ENCODE peak calls at places on chromosomes 13 and 19, in nine cellular contexts. U is K562, T is thyroid gland, L is ascending aorta, N is body of pancreas, P is uterus, B is iPS DF 6.9, G is IMR-90, O is fibroblast of pulmonary artery. D is an unnamed sample.
A peak's percentile ranks its signal among the peaks of the same experiment; 100 is the strongest.

GRCh38 chr19:48135411-48135810 is 24.8 kb upstream of the PLA2G4C start:
- DNase-seq in O (no peak), L (no peak), G (no peak), U (peak; percentile 27), T (no peak), N (no peak), B (no peak), P (no peak), D (peak; percentile 85)

GRCh38 chr13:29284726-29285125 is 310.8 kb downstream of the SLC7A1 start:
- DNase-seq in N (no peak), B (no peak), L (no peak), T (no peak), G (no peak), P (no peak), O (no peak), U (no peak), D (no peak)

GRCh38 chr19:45575216-45575615 is 9.4 kb downstream of the OPA3 start:
- DNase-seq in B (no peak), G (no peak), U (no peak), T (no peak), P (no peak), O (no peak), L (no peak), N (no peak), D (no peak)

GRCh38 chr19:993361-993830 is 6.8 kb upstream of the GRIN3B start:
- DNase-seq in O (no peak), B (no peak), P (no peak), G (no peak), U (no peak), L (no peak), T (no peak), N (no peak), D (no peak)

GRCh38 chr19:10712041-10712440 is 5.8 kb upstream of the DNM2 start:
- DNase-seq in B (no peak), N (no peak), U (no peak), P (no peak), T (no peak), G (no peak), L (no peak), O (no peak), D (no peak)

GRCh38 chr13:90365130-90365529 is 982.4 kb upstream of the MIR17HG start:
- DNase-seq in T (no peak), P (no peak), B (no peak), N (no peak), L (no peak), O (peak; percentile 49), G (no peak), U (no peak), D (no peak)

GRCh38 chr13:45879666-45880065 is 28.1 kb upstream of the SIAH3 start:
- DNase-seq in G (no peak), L (no peak), P (peak; percentile 43), N (peak; percentile 18), U (peak; percentile 7), B (no peak), T (peak; percentile 69), O (no peak), D (no peak)

GRCh38 chr19:12868540-12869112 is 12.6 kb downstream of the DNASE2 start:
- DNase-seq in G (no peak), N (no peak), P (no peak), U (peak; percentile 81), T (no peak), B (no peak), O (no peak), L (no peak), D (no peak)

GRCh38 chr19:16096281-16096855 is 15.3 kb upstream of the RAB8A start:
- DNase-seq in G (no peak), B (no peak), N (no peak), L (no peak), O (no peak), T (no peak), P (no peak), U (no peak), D (no peak)

GRCh38 chr13:66627512-66627911 is 602.6 kb downstream of the PCDH9 start:
- DNase-seq in O (no peak), U (no peak), B (no peak), G (no peak), L (no peak), T (no peak), P (no peak), N (no peak), D (no peak)

DNA sequence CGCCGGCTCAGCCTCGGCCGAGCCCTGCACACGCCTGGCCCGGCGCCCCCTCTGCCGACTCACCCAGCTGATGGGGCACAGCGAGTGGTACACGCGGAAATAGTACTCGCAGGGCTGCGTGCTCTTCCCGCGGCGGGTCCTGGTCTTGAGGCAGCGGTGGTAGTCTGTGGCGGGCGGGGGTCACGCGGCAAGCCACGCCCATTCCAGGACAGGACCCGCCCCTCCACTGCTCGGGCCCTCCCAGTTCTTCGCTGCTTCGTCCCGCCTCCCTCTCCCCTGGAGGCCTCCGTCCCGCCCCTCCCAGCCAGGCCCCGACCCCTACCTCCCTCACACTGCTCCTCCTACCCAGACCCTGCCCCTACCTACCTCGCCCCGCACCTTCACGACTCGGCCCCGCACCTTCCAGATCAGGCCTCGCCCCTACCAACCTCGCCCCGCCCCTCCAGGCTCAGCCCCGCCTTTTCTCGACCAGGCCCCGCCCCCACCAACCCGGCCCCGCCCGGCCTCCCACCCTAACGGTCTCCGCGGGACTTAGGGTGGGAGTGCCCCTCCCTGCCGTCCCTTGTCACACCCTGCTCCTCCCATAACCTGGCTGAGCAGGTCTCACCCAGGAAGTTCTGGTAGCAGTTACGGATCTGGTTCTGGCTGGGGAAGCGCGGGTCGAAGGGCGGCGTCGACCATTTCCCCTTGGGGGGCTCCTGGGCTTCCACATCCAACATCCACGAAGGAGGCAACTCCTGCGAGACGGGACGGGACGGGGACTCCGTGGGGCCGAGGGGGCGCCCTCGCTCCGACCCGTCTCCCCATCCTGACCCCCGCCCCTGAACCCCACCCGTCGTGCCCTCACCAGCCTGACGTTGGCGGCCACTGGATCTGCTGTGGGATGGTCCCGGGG is 469 bp downstream of the COX6B2 start:
- DNase-seq in N (peak; percentile 68), G (peak; percentile 43), O (peak; percentile 41), B (no peak), T (peak; percentile 29), P (peak; percentile 65), U (peak; percentile 97), L (peak; percentile 78), D (peak; percentile 82)
- H3K4me3 ChIP-seq in N (no peak overlapping the region), G (peak overlapping the region; percentile 65), O (peak overlapping the region; percentile 51), B (peak overlapping the region; percentile 55), T (no peak overlapping the region), P (peak overlapping the region; percentile 29), U (peak overlapping the region; percentile 64), L (peak overlapping the region; percentile 59), D (peak overlapping the region; percentile 39)

GRCh38 chr19:35449347-35450043 is 1.4 kb downstream of the FFAR2 start:
- DNase-seq in U (no peak), B (no peak), G (no peak), P (no peak), L (no peak), O (no peak), N (no peak), T (no peak), D (peak; percentile 86)

GRCh38 chr19:35444735-35445134 is 3.3 kb upstream of the FFAR2 start:
- DNase-seq in G (no peak), O (no peak), U (no peak), B (no peak), N (no peak), P (no peak), T (no peak), L (no peak), D (no peak)

GRCh38 chr19:35446194-35446593 is 1.9 kb upstream of the FFAR2 start:
- DNase-seq in U (no peak), L (no peak), N (no peak), O (peak; percentile 46), G (no peak), P (no peak), B (no peak), T (no peak), D (no peak)

GRCh38 chr19:35451278-35452096 is 3.4 kb downstream of the FFAR2 start:
- DNase-seq in T (no peak), P (no peak), N (no peak), U (no peak), L (no peak), B (no peak), G (no peak), O (no peak), D (no peak)

GRCh38 chr19:35447870-35448492 is at the start of gene FFAR2:
- DNase-seq in G (no peak), T (no peak), U (no peak), L (no peak), P (no peak), N (no peak), O (no peak), B (no peak), D (no peak)
- H3K4me3 ChIP-seq in G (no peak within 1 kb of the TSS), T (no peak within 1 kb of the TSS), U (no peak within 1 kb of the TSS), L (no peak within 1 kb of the TSS), P (no peak within 1 kb of the TSS), N (no peak within 1 kb of the TSS), O (no peak within 1 kb of the TSS), B (no peak within 1 kb of the TSS), D (peak within 1 kb of the TSS; percentile 32)

GRCh38 chr19:17999685-18000479 is 8.1 kb upstream of the ARRDC2 start:
- DNase-seq in G (no peak), N (no peak), U (peak; percentile 88), O (no peak), L (no peak), P (no peak), B (no peak), T (no peak), D (no peak)

GRCh38 chr19:18000981-18001836 is 6.8 kb upstream of the ARRDC2 start:
- DNase-seq in N (peak; percentile 90), L (peak; percentile 99), O (peak; percentile 81), T (peak; percentile 93), U (peak; percentile 83), B (no peak), G (peak; percentile 73), P (peak; percentile 78), D (peak; percentile 68)

GRCh38 chr19:18001837-18002345 is 6.1 kb upstream of the ARRDC2 start:
- DNase-seq in L (no peak), G (no peak), O (no peak), P (peak; percentile 27), T (no peak), N (no peak), U (no peak), B (no peak), D (no peak)

GRCh38 chr19:18000480-18000980 is 7.4 kb upstream of the ARRDC2 start:
- DNase-seq in P (no peak), G (no peak), U (no peak), O (no peak), L (no peak), B (no peak), N (no peak), T (no peak), D (no peak)

DNA sequence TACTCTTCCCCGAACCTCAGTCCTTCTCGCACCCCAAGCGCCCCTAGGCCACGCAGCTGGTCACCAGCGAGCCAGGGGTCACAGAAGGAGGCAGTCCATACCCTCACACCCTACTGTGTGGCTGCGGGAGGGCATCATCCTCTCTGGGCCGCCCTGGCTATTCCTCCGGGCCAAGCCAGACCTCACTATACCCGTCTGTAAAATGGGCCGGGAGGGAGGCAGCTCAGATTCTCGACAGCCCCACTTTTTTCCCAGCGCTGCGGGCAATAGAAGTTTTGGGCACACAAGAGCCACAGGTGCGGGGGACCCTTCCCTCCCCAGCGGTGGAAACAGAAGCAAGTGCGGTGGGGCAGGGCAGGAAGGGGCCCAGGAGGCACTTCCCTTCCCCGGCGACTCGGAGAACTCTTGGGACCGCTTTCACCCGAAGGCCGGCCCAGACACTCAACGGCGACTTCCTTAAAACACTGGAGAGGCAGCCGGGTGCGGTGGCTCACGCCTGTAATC is 5.6 kb upstream of the ARRDC2 start:
- DNase-seq in N (peak; percentile 62), B (no peak), U (no peak), T (no peak), L (peak; percentile 72), G (no peak), P (no peak), O (no peak), D (no peak)
- H3K4me3 ChIP-seq in N (no peak overlapping the region), B (no peak overlapping the region), U (peak overlapping the region; percentile 87), T (no peak overlapping the region), L (peak overlapping the region; percentile 72), G (no peak overlapping the region), P (peak overlapping the region; percentile 60), O (peak overlapping the region; percentile 70), D (no peak overlapping the region)

GRCh38 chr13:108494991-108495661 is 134.3 kb upstream of the MYO16 start:
- DNase-seq in B (no peak), L (no peak), U (no peak), O (no peak), P (no peak), G (no peak), T (no peak), N (no peak), D (no peak)
- H3K4me3 ChIP-seq in B (peak overlapping the region; percentile 57), L (no peak overlapping the region), U (peak overlapping the region; percentile 42), O (no peak overlapping the region), P (no peak overlapping the region), G (no peak overlapping the region), T (no peak overlapping the region), N (no peak overlapping the region), D (no peak overlapping the region)